ENCODE peak calls at places on chromosomes 1 and 21, in six cellular contexts. E is A549, B is HepG2, L is endothelial cell of umbilical vein, J is K562, G is GM12878. C is an unnamed sample.

GRCh38 chr1:110216844-110217444 is 6.8 kb downstream of the KCNC4 start:
- DNase-seq in B (no peak), E (no peak), J (no peak), G (no peak), L (no peak), C (no peak)

GRCh38 chr1:184637664-184638063 is 117.0 kb downstream of the EDEM3 start:
- DNase-seq in J (no peak), B (no peak), L (no peak), G (no peak), E (no peak), C (peak; percentile 47)

GRCh38 chr1:193926956-193927355 is 740.5 kb upstream of the B3GALT2 start:
- DNase-seq in J (no peak), E (no peak), B (no peak), L (no peak), G (no peak), C (no peak)

GRCh38 chr1:20184997-20185833 is 681 bp upstream of the UBXN10 start:
- DNase-seq in B (no peak), E (no peak), L (no peak), G (no peak), J (peak; percentile 74), C (peak; percentile 78)

GRCh38 chr21:33971492-33972013 is 55.9 kb upstream of the ATP5PO start:
- DNase-seq in J (no peak), G (no peak), E (no peak), B (peak; percentile 8), L (peak; percentile 12), C (no peak)

GRCh38 chr1:180053594-180054567 is 99.3 kb downstream of the CEP350 start:
- DNase-seq in B (no peak), E (no peak), L (no peak), J (no peak), G (no peak), C (peak; percentile 43)

GRCh38 chr1:40784771-40785151 is 1.2 kb downstream of the KCNQ4 start:
- DNase-seq in L (no peak), E (no peak), B (no peak), G (no peak), J (no peak), C (no peak)

GRCh38 chr1:78779831-78780230 is 130.2 kb downstream of the IFI44 start:
- DNase-seq in J (no peak), G (no peak), L (peak; percentile 37), B (no peak), E (no peak), C (no peak)

GRCh38 chr1:220700591-220701179 is 10.5 kb downstream of the C1orf115 start:
- DNase-seq in B (no peak), G (no peak), E (no peak), J (no peak), L (peak; percentile 38), C (no peak)

GRCh38 chr1:25433389-25434186 is 2.9 kb downstream of the MACO1 start:
- DNase-seq in G (no peak), E (no peak), B (no peak), J (no peak), L (peak; percentile 18), C (no peak)

GRCh38 chr1:21620461-21620860 is 48.7 kb downstream of the RAP1GAP start:
- DNase-seq in B (no peak), E (no peak), G (no peak), J (no peak), L (no peak), C (no peak)

GRCh38 chr1:214386747-214387146 is 105.8 kb downstream of the SMYD2 start:
- DNase-seq in B (no peak), E (no peak), J (no peak), G (no peak), L (no peak), C (peak; percentile 23)

DNA sequence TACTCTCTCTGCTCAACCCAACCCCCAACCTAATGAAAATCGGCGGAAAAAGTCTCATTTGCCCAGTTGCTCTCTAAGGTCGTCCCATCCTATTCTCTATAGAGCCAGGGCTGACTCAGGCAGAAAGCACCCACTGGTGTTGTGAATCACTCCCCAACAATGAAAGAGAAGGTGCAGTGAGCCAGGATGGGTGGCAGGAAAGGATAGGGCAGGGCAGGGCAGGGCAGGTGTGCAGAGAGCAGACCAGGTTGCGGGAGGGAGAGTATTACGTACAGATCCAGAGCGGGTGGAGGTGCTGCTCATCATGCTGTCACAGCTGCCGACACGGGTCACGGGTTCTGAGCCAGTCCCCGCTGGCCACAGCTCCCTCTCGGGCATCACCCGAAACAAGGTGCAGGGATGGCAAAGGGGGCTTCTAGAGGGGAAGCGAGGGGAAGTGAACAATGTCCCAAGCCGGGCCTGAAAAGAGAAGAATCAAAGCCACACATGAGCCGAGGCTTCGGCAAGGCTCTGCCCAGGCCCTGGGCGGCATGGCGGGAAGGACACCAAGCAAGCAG is 5.3 kb downstream of the C1orf116 start:
- DNase-seq in G (no peak), J (no peak), B (no peak), L (no peak), E (peak; percentile 91), C (no peak)
- TF ChIP-seq MYC in G (no peak), J (no peak), B (no peak), L (no peak), E (no peak), C (no peak)

GRCh38 chr1:13505020-13505419 is 8.8 kb downstream of the LRRC38 start:
- DNase-seq in L (no peak), E (no peak), B (no peak), J (no peak), G (no peak), C (no peak)
- TF ChIP-seq POLR2A in L (no peak), E (no peak), B (no peak), J (no peak), G (no peak), C (no peak)

DNA sequence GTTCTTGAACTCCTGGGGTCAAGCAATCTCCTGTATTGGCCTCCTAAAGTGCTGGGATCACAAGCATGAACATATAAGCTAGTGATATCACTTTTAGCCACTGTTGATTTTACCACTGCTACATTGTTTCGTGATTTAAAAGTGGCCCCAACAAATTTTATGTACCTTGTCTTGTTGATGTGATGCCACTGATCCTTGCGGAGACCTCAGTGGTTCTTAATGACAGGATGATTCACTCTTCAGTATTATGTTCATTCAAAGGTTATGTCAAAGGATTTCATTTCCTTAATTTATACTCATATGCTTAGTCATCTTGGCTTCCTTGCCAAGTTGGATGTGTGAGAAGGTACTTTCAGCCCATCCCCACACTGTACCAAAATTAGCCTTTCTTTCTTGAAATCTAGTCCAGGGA is 12.1 kb downstream of the PRKACB start:
- DNase-seq in E (peak; percentile 2), L (peak; percentile 89), B (no peak), G (no peak), J (no peak), C (no peak)
- TF ChIP-seq MAX in E (no peak), L (no peak), B (no peak), G (no peak), J (no peak), C (no peak)

DNA sequence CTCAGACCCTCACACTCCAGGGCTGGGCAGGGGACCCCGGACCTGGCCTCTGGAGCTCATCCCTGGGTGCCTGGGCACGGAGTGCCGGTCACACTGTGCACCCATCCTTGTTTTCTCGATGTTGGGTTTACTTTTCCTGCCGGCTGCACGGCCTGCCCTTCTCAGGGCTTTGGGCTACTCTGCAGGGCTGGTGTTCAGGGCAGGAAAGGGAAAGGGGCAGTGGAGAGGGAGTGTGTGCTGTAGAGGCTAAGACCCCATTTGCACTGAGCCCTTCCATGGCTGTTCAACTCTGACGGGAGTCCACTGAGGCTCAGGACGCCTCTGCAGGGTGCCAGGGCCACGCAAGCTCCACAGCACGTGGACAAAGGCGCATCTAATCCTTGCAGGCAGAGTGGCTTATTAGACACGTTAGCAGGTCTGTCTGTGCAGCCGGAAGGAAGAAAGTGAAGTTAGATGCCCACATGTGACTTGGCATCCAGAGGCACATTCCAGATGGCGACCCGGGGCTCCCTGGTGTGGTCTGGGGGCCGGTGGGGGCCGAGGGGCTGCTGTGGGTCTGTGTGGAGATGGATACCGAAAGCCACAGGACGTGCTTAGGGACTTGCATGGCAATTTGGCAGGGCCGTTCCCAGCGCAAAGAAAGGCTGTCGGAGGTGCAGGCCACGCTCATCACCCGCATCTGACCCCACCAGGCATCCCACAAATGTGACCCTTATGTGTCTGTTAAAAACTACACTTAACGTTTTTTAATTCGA is 33.6 kb downstream of the COL18A1 start:
- DNase-seq in J (no peak), B (no peak), G (no peak), L (no peak), E (no peak), C (no peak)
- TF ChIP-seq MYC in J (no peak), B (no peak), G (no peak), L (no peak), E (no peak), C (no peak)

GRCh38 chr1:213017447-213018273 is 2.0 kb upstream of the ANGEL2 start:
- DNase-seq in G (no peak), B (no peak), L (no peak), E (no peak), J (no peak), C (no peak)

GRCh38 chr1:213019450-213019849 is 3.8 kb upstream of the ANGEL2 start:
- DNase-seq in J (no peak), B (no peak), E (no peak), G (no peak), L (no peak), C (no peak)

GRCh38 chr1:213014642-213015041 is 1.0 kb downstream of the ANGEL2 start:
- DNase-seq in E (no peak), L (no peak), B (peak; percentile 16), G (no peak), J (no peak), C (peak; percentile 68)

GRCh38 chr1:213020016-213020415 is 4.3 kb upstream of the ANGEL2 start:
- DNase-seq in B (no peak), L (no peak), G (no peak), J (no peak), E (no peak), C (no peak)

DNA sequence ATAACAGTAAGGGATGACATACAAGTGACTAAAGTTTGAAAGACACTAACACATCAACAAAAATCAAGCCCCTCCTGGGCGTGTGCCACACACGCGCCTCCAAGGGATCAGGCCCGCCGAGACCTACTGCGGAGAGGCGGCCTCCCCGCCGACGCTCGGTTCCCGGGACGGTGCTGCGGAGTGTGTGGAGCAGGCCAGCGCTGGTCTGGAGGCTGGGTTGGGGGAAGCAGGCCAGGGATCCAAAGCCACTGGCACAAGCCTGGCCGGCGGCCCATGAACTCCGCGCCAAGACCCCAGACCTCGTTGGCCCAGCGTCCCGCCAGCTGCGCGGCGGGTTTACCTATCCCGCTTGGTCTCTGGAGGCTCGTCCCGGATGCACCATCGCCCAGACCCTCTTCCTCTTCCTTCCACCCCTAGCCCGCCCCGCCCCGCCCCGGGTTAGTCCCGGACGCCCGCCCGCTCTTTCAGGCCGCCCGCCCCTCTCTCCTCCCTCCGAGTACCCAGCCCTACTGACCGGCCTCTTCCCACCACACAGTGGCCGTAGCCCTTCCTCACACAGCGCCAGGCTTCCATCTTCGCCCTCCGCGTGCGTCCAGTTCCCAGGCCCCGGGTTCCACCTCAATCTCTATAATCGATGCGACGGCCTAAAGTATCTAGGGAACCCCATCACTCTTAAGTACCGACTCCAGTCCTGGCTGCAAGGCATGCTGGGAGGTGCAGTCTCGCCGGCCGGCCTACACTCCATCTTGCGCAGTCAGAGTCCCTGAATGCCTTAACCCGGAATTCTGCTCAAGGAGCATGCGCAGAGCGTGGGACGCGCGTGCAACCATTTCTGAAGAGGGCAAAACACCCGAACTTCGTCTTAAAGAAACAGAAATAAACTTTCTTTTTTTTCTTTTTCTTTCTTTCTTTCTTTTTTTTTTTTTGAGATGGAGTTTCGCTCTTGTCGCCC is at the start of gene ANGEL2:
- DNase-seq in G (peak; percentile 94), B (peak; percentile 95), L (peak; percentile 98), E (peak; percentile 95), J (peak; percentile 91), C (peak; percentile 98)
- TF ChIP-seq POLR2A in G (peak; percentile 90), B (peak; percentile 83), L (peak; percentile 97), E (peak; percentile 71), J (peak; percentile 85), C (peak; percentile 92)